ENCODE peak calls at places on chromosomes 1 and 21, in four cellular contexts. P, D, V and X are unnamed samples.

GRCh38 chr21:31911138-31911907 is 38.5 kb downstream of the HUNK start:
- DNase-seq in P (no peak), D (no peak), V (no peak), X (no peak)

GRCh38 chr1:209755926-209756607 is at the start of gene TRAF3IP3:
- DNase-seq in P (no peak), D (peak; percentile 68), V (peak; percentile 85), X (no peak)

GRCh38 chr1:10210841-10211804 is 753 bp downstream of the KIF1B start:
- DNase-seq in P (no peak), D (no peak), V (peak; percentile 64), X (peak; percentile 43)

GRCh38 chr1:40936878-40937484 is 42.5 kb upstream of the CTPS1 start:
- DNase-seq in P (no peak), D (no peak), V (no peak), X (no peak)

GRCh38 chr1:61741682-61742619 is at the start of gene PATJ:
- DNase-seq in P (peak; percentile 47), D (peak; percentile 43), V (peak; percentile 66), X (peak; percentile 29)

GRCh38 chr1:165056914-165057313 is 299.6 kb downstream of the LMX1A start:
- DNase-seq in P (no peak), D (no peak), V (no peak), X (no peak)

GRCh38 chr1:225652726-225653462 is at the start of gene ENAH:
- DNase-seq in P (no peak), D (no peak), V (no peak), X (peak; percentile 86)

GRCh38 chr1:243462929-243463697 is 207.3 kb downstream of the SDCCAG8 start:
- DNase-seq in P (no peak), D (no peak), V (no peak), X (no peak)

GRCh38 chr1:185050823-185051451 is 5.6 kb downstream of the RNF2 start:
- DNase-seq in P (no peak), D (no peak), V (no peak), X (no peak)

GRCh38 chr1:28718601-28719331 is 18.0 kb upstream of the YTHDF2 start:
- DNase-seq in P (no peak), D (no peak), V (no peak), X (no peak)

GRCh38 chr1:229222081-229222480 is 48.8 kb upstream of the RAB4A start:
- DNase-seq in P (no peak), D (no peak), V (no peak), X (no peak)

GRCh38 chr1:37244083-37244480 is 209.8 kb upstream of the GRIK3 start:
- DNase-seq in P (no peak), D (no peak), V (no peak), X (no peak)

GRCh38 chr1:51264470-51264869 is 28.4 kb downstream of the RNF11 start:
- DNase-seq in P (no peak), D (no peak), V (no peak), X (no peak)